ENCODE peak calls at places on chromosome 1, in nine cellular contexts. N is heart left ventricle; E is GF-D8; M is GM12892; G is AG04450; F is B cell; U is OCI-LY7; J is stimulated activated CD8-positive, alpha-beta memory T cell treated with anti-CD3 and anti-CD28 coated beads, Interleukin-7, amount 100 ng/mL, for 4 hours; Q is astrocyte of the spinal cord. C is an unnamed sample.

GRCh38 chr1:7536891-7537591 is 234.1 kb upstream of the VAMP3 start:
- DNase-seq in N (no peak), E (no peak), M (no peak), G (no peak), F (no peak), U (no peak), J (no peak), Q (no peak), C (no peak)

GRCh38 chr1:197915797-197916686 is 1.1 kb upstream of the LHX9 start:
- DNase-seq in N (no peak), E (no peak), M (no peak), G (no peak), F (peak), U (no peak), J (no peak), Q (peak), C (peak)

GRCh38 chr1:192654607-192655389 is 18.9 kb downstream of the RGS13 start:
- DNase-seq in N (no peak), E (no peak), M (no peak), G (no peak), F (no peak), U (no peak), J (no peak), Q (peak), C (no peak)

GRCh38 chr1:85378526-85378925 is 86.4 kb downstream of the DDAH1 start:
- DNase-seq in N (no peak), E (no peak), M (no peak), G (no peak), F (no peak), U (no peak), J (no peak), Q (no peak), C (no peak)

GRCh38 chr1:185567006-185567405 is 167.2 kb upstream of the HMCN1 start:
- DNase-seq in N (no peak), E (peak), M (no peak), G (no peak), F (peak), U (no peak), J (peak), Q (peak), C (no peak)

GRCh38 chr1:2612591-2613365 is 20.0 kb downstream of the MMEL1 start:
- DNase-seq in N (no peak), E (no peak), M (no peak), G (no peak), F (no peak), U (no peak), J (no peak), Q (no peak), C (no peak)

GRCh38 chr1:86648255-86648654 is 56.1 kb upstream of the SH3GLB1 start:
- DNase-seq in N (no peak), E (no peak), M (no peak), G (peak), F (no peak), U (no peak), J (no peak), Q (peak), C (no peak)

GRCh38 chr1:230163205-230163604 is 96.2 kb downstream of the GALNT2 start:
- DNase-seq in N (peak), E (no peak), M (no peak), G (no peak), F (no peak), U (no peak), J (no peak), Q (peak), C (no peak)

GRCh38 chr1:4700801-4701200 is 46.4 kb downstream of the AJAP1 start:
- DNase-seq in N (no peak), E (no peak), M (no peak), G (no peak), F (no peak), U (peak), J (no peak), Q (no peak), C (no peak)

GRCh38 chr1:203556047-203556851 is 62.3 kb downstream of the OPTC start:
- DNase-seq in N (peak), E (no peak), M (no peak), G (no peak), F (no peak), U (no peak), J (no peak), Q (peak), C (no peak)

GRCh38 chr1:229088711-229089110 is 182.2 kb upstream of the RAB4A start:
- DNase-seq in N (no peak), E (no peak), M (no peak), G (no peak), F (no peak), U (no peak), J (no peak), Q (no peak), C (no peak)

GRCh38 chr1:31515061-31515775 is 61.1 kb upstream of the TINAGL1 start:
- DNase-seq in N (no peak), E (no peak), M (no peak), G (no peak), F (no peak), U (no peak), J (no peak), Q (no peak), C (no peak)